ENCODE peak calls at places on chromosomes 7 and 10, in six cellular contexts. L is HCT116, W is PC-3, B is MM.1S, J is neural progenitor cell, T is hepatocyte. C is an unnamed sample.

GRCh38 chr10:114634607-114634974 is 23.5 kb downstream of the ABLIM1 start:
- DNase-seq in L (peak; percentile 58), W (peak; percentile 81), B (no peak), J (no peak), T (peak; percentile 89), C (peak; percentile 97)

GRCh38 chr7:100157334-100158228 is 942 bp downstream of the TRAPPC14 start:
- DNase-seq in L (no peak), W (peak; percentile 67), B (no peak), J (peak; percentile 36), T (peak; percentile 72), C (peak; percentile 74)

GRCh38 chr10:49076319-49076718 is 39.0 kb downstream of the VSTM4 start:
- DNase-seq in L (no peak), W (no peak), B (no peak), J (no peak), T (no peak), C (no peak)

GRCh38 chr7:5248201-5248885 is 34.4 kb upstream of the SLC29A4 start:
- DNase-seq in L (no peak), W (no peak), B (no peak), J (no peak), T (peak; percentile 68), C (no peak)

GRCh38 chr10:106929291-106929925 is 235.1 kb downstream of the SORCS1 start:
- DNase-seq in L (no peak), W (no peak), B (no peak), J (peak; percentile 68), T (no peak), C (no peak)

GRCh38 chr7:1255817-1256340 is 23.2 kb downstream of the UNCX start:
- DNase-seq in L (no peak), W (no peak), B (no peak), J (no peak), T (no peak), C (no peak)

GRCh38 chr7:14691597-14692203 is 210.9 kb downstream of the DGKB start:
- DNase-seq in L (peak; percentile 32), W (peak; percentile 57), B (peak; percentile 25), J (peak; percentile 68), T (peak; percentile 67), C (peak; percentile 24)

GRCh38 chr10:27679996-27680395 is 65.6 kb downstream of the MKX start:
- DNase-seq in L (no peak), W (no peak), B (no peak), J (no peak), T (peak; percentile 8), C (peak; percentile 25)

GRCh38 chr7:45129181-45129800 is 17.8 kb upstream of the TBRG4 start:
- DNase-seq in L (no peak), W (no peak), B (no peak), J (no peak), T (no peak), C (no peak)

GRCh38 chr10:124860426-124860825 is 58.8 kb downstream of the ABRAXAS2 start:
- DNase-seq in L (no peak), W (no peak), B (no peak), J (no peak), T (no peak), C (no peak)

GRCh38 chr10:78349165-78349516 is 315.5 kb downstream of the RPS24 start:
- DNase-seq in L (no peak), W (no peak), B (no peak), J (no peak), T (no peak), C (no peak)

GRCh38 chr7:118762451-118762850 is 537.9 kb downstream of the ANKRD7 start:
- DNase-seq in L (no peak), W (no peak), B (no peak), J (no peak), T (no peak), C (no peak)

GRCh38 chr7:46745700-46746090 is 824.6 kb upstream of the IGFBP3 start:
- DNase-seq in L (no peak), W (peak; percentile 2), B (no peak), J (no peak), T (no peak), C (peak; percentile 36)

GRCh38 chr10:17841055-17841454 is 31.9 kb downstream of the MRC1 start:
- DNase-seq in L (no peak), W (peak; percentile 51), B (no peak), J (no peak), T (no peak), C (peak; percentile 46)

GRCh38 chr10:88114368-88114767 is 250.9 kb downstream of the PTEN start:
- DNase-seq in L (peak; percentile 35), W (no peak), B (peak; percentile 70), J (peak; percentile 45), T (peak; percentile 60), C (peak; percentile 35)

GRCh38 chr7:16881809-16882208 is at the start of gene AGR3:
- DNase-seq in L (no peak), W (no peak), B (no peak), J (no peak), T (peak; percentile 70), C (no peak)

GRCh38 chr10:22714524-22715289 is at the start of gene PIP4K2A:
- DNase-seq in L (peak; percentile 15), W (peak; percentile 72), B (peak; percentile 80), J (peak; percentile 88), T (peak; percentile 87), C (peak; percentile 93)

GRCh38 chr7:104045183-104045582 is 55.7 kb upstream of the RELN start:
- DNase-seq in L (no peak), W (no peak), B (no peak), J (no peak), T (no peak), C (peak; percentile 8)

GRCh38 chr7:82699773-82700186 is 256.2 kb upstream of the CACNA2D1 start:
- DNase-seq in L (peak; percentile 83), W (peak; percentile 96), B (no peak), J (no peak), T (peak; percentile 35), C (peak; percentile 31)

GRCh38 chr10:132858121-132859081 is 72.5 kb upstream of the NKX6-2 start:
- DNase-seq in L (no peak), W (no peak), B (no peak), J (no peak), T (no peak), C (no peak)

GRCh38 chr10:127787873-127788272 is 50.9 kb downstream of the FOXI2 start:
- DNase-seq in L (no peak), W (no peak), B (no peak), J (no peak), T (no peak), C (no peak)

GRCh38 chr10:27637601-27638000 is 108.0 kb downstream of the MKX start:
- DNase-seq in L (no peak), W (no peak), B (no peak), J (no peak), T (no peak), C (no peak)

GRCh38 chr10:73923935-73924598 is 13.1 kb downstream of the PLAU start:
- DNase-seq in L (no peak), W (no peak), B (no peak), J (peak; percentile 36), T (no peak), C (peak; percentile 19)

GRCh38 chr10:85177767-85178166 is 849.4 kb downstream of the CCSER2 start:
- DNase-seq in L (no peak), W (no peak), B (no peak), J (no peak), T (no peak), C (peak; percentile 0)

GRCh38 chr7:27607210-27607606 is 55.5 kb downstream of the HIBADH start:
- DNase-seq in L (no peak), W (no peak), B (no peak), J (no peak), T (no peak), C (no peak)

GRCh38 chr7:73799282-73800141 is 29.4 kb upstream of the CLDN3 start:
- DNase-seq in L (peak; percentile 78), W (peak; percentile 46), B (no peak), J (no peak), T (no peak), C (no peak)

GRCh38 chr10:70926215-70927000 is 38.0 kb upstream of the PCBD1 start:
- DNase-seq in L (no peak), W (no peak), B (no peak), J (no peak), T (no peak), C (no peak)

GRCh38 chr7:66236713-66237303 is 31.7 kb downstream of the TPST1 start:
- DNase-seq in L (no peak), W (no peak), B (no peak), J (no peak), T (no peak), C (peak; percentile 48)

GRCh38 chr10:62818426-62819011 is 2.4 kb upstream of the EGR2 start:
- DNase-seq in L (no peak), W (peak; percentile 78), B (no peak), J (peak; percentile 83), T (peak; percentile 59), C (peak; percentile 51)

GRCh38 chr7:31192996-31193395 is 140.9 kb downstream of the ADCYAP1R1 start:
- DNase-seq in L (peak; percentile 36), W (peak; percentile 73), B (no peak), J (peak; percentile 94), T (peak; percentile 84), C (peak; percentile 71)

GRCh38 chr10:36366843-36367242 is 724.7 kb upstream of the FZD8 start:
- DNase-seq in L (no peak), W (no peak), B (no peak), J (no peak), T (no peak), C (no peak)

GRCh38 chr7:77794000-77794399 is 4.2 kb downstream of the TMEM60 start:
- DNase-seq in L (no peak), W (no peak), B (no peak), J (no peak), T (no peak), C (no peak)
- H3K4me2 ChIP-seq in L (no peak overlapping the region), W (no peak overlapping the region), B (no peak overlapping the region), J (no peak overlapping the region), T (no peak overlapping the region), C (no peak overlapping the region)

GRCh38 chr7:151168022-151168786 is 710 bp upstream of the GBX1 start:
- DNase-seq in L (no peak), W (peak; percentile 32), B (peak; percentile 52), J (peak; percentile 78), T (peak; percentile 53), C (peak; percentile 37)
- TF ChIP-seq EZH2 in L (no peak), W (no peak), B (peak; percentile 62), J (no peak), T (peak; percentile 3), C (no peak)

GRCh38 chr10:90007226-90007625 is 305.8 kb downstream of the KIF20B start:
- DNase-seq in L (no peak), W (peak; percentile 68), B (no peak), J (no peak), T (no peak), C (peak; percentile 0)
- TF ChIP-seq EZH2phosphoT487 in L (no peak), W (no peak), B (no peak), J (no peak), T (no peak), C (no peak)

GRCh38 chr10:119443970-119444660 is 98.4 kb downstream of the RGS10 start:
- DNase-seq in L (no peak), W (no peak), B (no peak), J (no peak), T (no peak), C (no peak)

GRCh38 chr10:119441151-119441821 is 101.2 kb downstream of the RGS10 start:
- DNase-seq in L (no peak), W (no peak), B (no peak), J (no peak), T (no peak), C (peak; percentile 96)

GRCh38 chr10:119442758-119443060 is 99.8 kb downstream of the RGS10 start:
- DNase-seq in L (no peak), W (no peak), B (no peak), J (no peak), T (no peak), C (no peak)

GRCh38 chr10:119443441-119443840 is 99.1 kb downstream of the RGS10 start:
- DNase-seq in L (no peak), W (no peak), B (no peak), J (no peak), T (no peak), C (no peak)

GRCh38 chr10:119441921-119442757 is 100.4 kb downstream of the RGS10 start:
- DNase-seq in L (no peak), W (no peak), B (no peak), J (peak; percentile 53), T (no peak), C (no peak)
- H3K4me2 ChIP-seq in L (no peak overlapping the region), W (no peak overlapping the region), B (no peak overlapping the region), J (peak overlapping the region; percentile 38), T (no peak overlapping the region), C (no peak overlapping the region)

C was measured in GM23248.